ENCODE peak calls at places on chromosomes 11 and 22, in seven cellular contexts. Q is cardiac muscle cell; I is Peyer's patch; R is fibroblast of lung; S is CD8-positive, alpha-beta T cell; M is left ventricle myocardium inferior; D is GM23248. L is an unnamed sample.

GRCh38 chr11:62721994-62722393 is 5.3 kb downstream of the HNRNPUL2 start:
- DNase-seq in D (peak; percentile 36), I (no peak), S (no peak), M (no peak), Q (peak; percentile 43), R (no peak), L (no peak)

GRCh38 chr11:123429851-123430735 is at the start of gene GRAMD1B:
- DNase-seq in R (peak; percentile 25), D (peak; percentile 84), I (peak; percentile 83), S (peak; percentile 84), Q (peak; percentile 75), M (peak; percentile 41), L (peak; percentile 73)

GRCh38 chr11:13073119-13073981 is 64.2 kb downstream of the RASSF10 start:
- DNase-seq in D (peak; percentile 81), R (no peak), I (no peak), M (no peak), S (no peak), Q (peak; percentile 10), L (no peak)

GRCh38 chr11:104151404-104152204 is 12.3 kb downstream of the PDGFD start:
- DNase-seq in Q (peak; percentile 43), M (no peak), D (peak; percentile 37), R (peak; percentile 40), S (no peak), I (no peak), L (no peak)

GRCh38 chr11:43382614-43383013 is 23.9 kb downstream of the TTC17 start:
- DNase-seq in R (no peak), M (no peak), D (no peak), I (no peak), S (no peak), Q (no peak), L (no peak)

GRCh38 chr11:17391493-17392355 is 3.3 kb upstream of the KCNJ11 start:
- DNase-seq in Q (no peak), M (no peak), S (no peak), D (no peak), R (no peak), I (no peak), L (no peak)

GRCh38 chr22:50641696-50642607 is 14.0 kb upstream of the ARSA start:
- DNase-seq in D (peak; percentile 40), Q (peak; percentile 75), I (peak; percentile 42), M (no peak), R (peak; percentile 86), S (no peak), L (no peak)

GRCh38 chr11:575324-575995 is 810 bp upstream of the PHRF1 start:
- DNase-seq in D (peak; percentile 80), M (no peak), Q (no peak), I (no peak), R (no peak), S (no peak), L (no peak)

GRCh38 chr11:76243157-76243556 is 36.9 kb upstream of the WNT11 start:
- DNase-seq in M (no peak), R (no peak), Q (no peak), D (no peak), S (no peak), I (no peak), L (no peak)

GRCh38 chr11:128501576-128502549 is 85.5 kb downstream of the ETS1 start:
- DNase-seq in D (peak; percentile 89), M (peak; percentile 50), R (no peak), I (no peak), S (no peak), Q (peak; percentile 91), L (no peak)

GRCh38 chr11:44542372-44542771 is 23.1 kb upstream of the CD82 start:
- DNase-seq in M (no peak), I (no peak), Q (no peak), D (no peak), R (no peak), S (no peak), L (no peak)

GRCh38 chr22:22099194-22099486 is 116.6 kb upstream of the TOP3B start:
- DNase-seq in I (peak; percentile 55), D (no peak), S (no peak), M (no peak), R (no peak), Q (no peak), L (no peak)

GRCh38 chr11:83791557-83791956 is 505.4 kb upstream of the CCDC90B start:
- DNase-seq in I (no peak), D (no peak), S (no peak), M (no peak), R (no peak), Q (no peak), L (no peak)

GRCh38 chr11:120594746-120595145 is 83.2 kb downstream of the GRIK4 start:
- DNase-seq in D (no peak), M (no peak), S (no peak), I (no peak), Q (no peak), R (no peak), L (no peak)

GRCh38 chr11:19995131-19995530 is 165.1 kb downstream of the DBX1 start:
- DNase-seq in M (no peak), Q (peak; percentile 61), S (no peak), R (peak; percentile 98), D (peak; percentile 89), I (peak; percentile 60), L (no peak)

GRCh38 chr11:70628881-70629844 is 230.8 kb downstream of the CTTN start:
- DNase-seq in I (peak; percentile 49), M (peak; percentile 53), S (no peak), R (no peak), D (no peak), Q (peak; percentile 2), L (no peak)

GRCh38 chr11:69415411-69416122 is 65.9 kb upstream of the LINC01488 start:
- DNase-seq in I (no peak), M (no peak), D (no peak), S (no peak), Q (no peak), R (no peak), L (no peak)

DNA sequence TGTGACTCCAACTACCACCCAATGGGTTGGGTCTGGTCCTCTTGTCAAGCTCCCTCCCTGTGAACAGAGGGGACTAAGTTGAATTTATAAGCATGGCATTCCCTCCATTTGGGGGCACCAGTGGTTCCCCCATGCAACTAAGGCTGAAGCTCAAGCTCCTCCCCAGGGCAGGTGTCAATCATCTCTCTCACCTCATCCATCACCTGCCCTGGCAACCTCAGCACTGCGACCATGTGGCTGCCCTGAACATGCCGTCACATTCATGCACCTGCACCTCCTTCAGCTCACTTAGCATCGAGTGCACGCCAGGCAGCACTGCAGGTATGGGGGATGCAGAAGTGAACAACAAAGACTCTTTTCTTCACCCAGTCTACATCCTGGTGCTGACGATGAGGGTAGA is 799.3 kb downstream of the TBC1D22A start:
- DNase-seq in D (no peak), I (no peak), R (no peak), Q (no peak), M (no peak), S (no peak), L (no peak)
- H3K9me3 ChIP-seq in D (no peaks in the 10 kb centered on the region), I (no peaks in the 10 kb centered on the region), R (no peaks in the 10 kb centered on the region), Q (peaks cover 7% of the 10 kb centered on the region), M (no peaks in the 10 kb centered on the region), S (no peaks in the 10 kb centered on the region), L (no peaks in the 10 kb centered on the region)

DNA sequence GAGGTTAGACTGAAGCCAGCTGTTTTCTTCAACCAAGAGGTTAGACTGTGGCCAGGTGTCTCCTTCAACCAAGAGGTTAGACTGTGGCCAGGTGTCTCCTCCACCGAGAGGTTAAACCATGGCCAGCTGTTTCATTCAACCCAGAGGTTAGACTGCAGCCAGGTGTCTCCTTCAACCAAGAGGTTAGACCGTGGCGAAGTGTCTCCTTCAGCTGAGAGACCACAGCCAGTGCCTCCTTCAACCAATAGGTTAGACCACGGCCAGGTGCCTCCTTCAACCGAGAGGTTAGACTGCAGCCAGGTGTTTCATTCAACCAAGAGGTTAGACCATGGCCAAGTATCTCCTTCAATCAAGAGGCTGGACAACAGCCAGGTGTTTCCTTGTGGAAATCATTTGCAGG is 498.1 kb downstream of the TBC1D22A start:
- DNase-seq in S (no peak), D (no peak), I (no peak), M (no peak), R (no peak), Q (no peak), L (no peak)
- H3K9me3 ChIP-seq in S (no peaks in the 10 kb centered on the region), D (no peaks in the 10 kb centered on the region), I (no peaks in the 10 kb centered on the region), M (no peaks in the 10 kb centered on the region), R (peaks cover 2% of the 10 kb centered on the region), Q (no peaks in the 10 kb centered on the region), L (no peaks in the 10 kb centered on the region)

GRCh38 chr22:20115691-20116375 is at the start of gene RANBP1:
- DNase-seq in S (peak; percentile 18), D (no peak), R (no peak), M (peak; percentile 13), Q (no peak), I (no peak), L (no peak)
- H3K9me3 ChIP-seq in S (no peaks in the 10 kb centered on the region), D (no peaks in the 10 kb centered on the region), R (no peaks in the 10 kb centered on the region), M (no peaks in the 10 kb centered on the region), Q (no peaks in the 10 kb centered on the region), I (no peaks in the 10 kb centered on the region), L (no peaks in the 10 kb centered on the region)

GRCh38 chr11:54832676-54833075 is 126.0 kb downstream of the OR4A5 start:
- DNase-seq in R (no peak), S (no peak), Q (no peak), D (no peak), M (no peak), I (no peak), L (no peak)
- H3K9me3 ChIP-seq in R (no peaks in the 10 kb centered on the region), S (no peaks in the 10 kb centered on the region), Q (no peaks in the 10 kb centered on the region), D (peaks cover 5% of the 10 kb centered on the region), M (peaks cover 96% of the 10 kb centered on the region), I (no peaks in the 10 kb centered on the region), L (no peaks in the 10 kb centered on the region)

DNA sequence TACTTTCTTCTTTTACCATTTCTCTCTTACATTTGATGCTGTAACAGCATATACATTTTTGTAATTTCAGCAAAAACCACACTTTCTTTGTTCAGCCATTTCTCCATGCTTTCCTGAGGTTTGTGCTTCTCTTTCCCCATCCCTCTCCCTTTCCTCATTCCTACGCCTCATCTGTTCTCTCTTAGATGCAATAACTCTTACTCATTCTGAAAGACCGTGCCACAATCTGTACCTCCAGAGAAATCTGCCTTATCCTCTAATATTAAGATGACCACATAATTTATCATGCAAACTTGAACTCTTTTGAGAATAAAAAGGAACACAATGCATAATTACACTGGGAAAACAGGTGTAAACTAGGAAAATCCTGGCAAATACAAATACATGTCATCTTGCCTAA is 588.9 kb downstream of the JRKL start:
- DNase-seq in M (no peak), R (no peak), D (no peak), I (no peak), S (no peak), Q (peak; percentile 1), L (no peak)
- H3K9me3 ChIP-seq in M (no peaks in the 10 kb centered on the region), R (no peaks in the 10 kb centered on the region), D (no peaks in the 10 kb centered on the region), I (no peaks in the 10 kb centered on the region), S (no peaks in the 10 kb centered on the region), Q (no peaks in the 10 kb centered on the region), L (no peaks in the 10 kb centered on the region)

GRCh38 chr22:16961477-16962186 is 46.4 kb downstream of the GAB4 start:
- DNase-seq in M (no peak), R (no peak), D (no peak), I (no peak), Q (no peak), S (no peak), L (no peak)

GRCh38 chr22:16959345-16959930 is 48.6 kb downstream of the GAB4 start:
- DNase-seq in S (no peak), D (no peak), R (no peak), Q (no peak), I (no peak), M (no peak), L (no peak)

GRCh38 chr22:16960884-16961249 is 47.2 kb downstream of the GAB4 start:
- DNase-seq in I (no peak), M (no peak), R (no peak), Q (no peak), S (no peak), D (no peak), L (no peak)

GRCh38 chr22:16958475-16958874 is 49.5 kb downstream of the GAB4 start:
- DNase-seq in R (no peak), Q (no peak), M (no peak), S (no peak), D (no peak), I (no peak), L (no peak)

GRCh38 chr22:16960220-16960883 is 47.7 kb downstream of the GAB4 start:
- DNase-seq in I (no peak), M (no peak), Q (no peak), D (no peak), S (no peak), R (no peak), L (no peak)
- H3K9me3 ChIP-seq in I (no peaks in the 10 kb centered on the region), M (no peaks in the 10 kb centered on the region), Q (no peaks in the 10 kb centered on the region), D (no peaks in the 10 kb centered on the region), S (no peaks in the 10 kb centered on the region), R (no peaks in the 10 kb centered on the region), L (no peaks in the 10 kb centered on the region)

L was measured in T-helper 17 cell.